ENCODE peak calls at places on chromosomes 5 and 9, in seven cellular contexts. J is A549, E is SK-N-SH, G is HCT116, B is K562, W is HepG2, M is GM12878. L is an unnamed sample.

GRCh38 chr5:96384353-96384752 is 48.7 kb downstream of the PCSK1 start:
- DNase-seq in J (peak; percentile 50), E (no peak), G (peak; percentile 51), B (no peak), W (peak; percentile 5), M (no peak), L (no peak)

GRCh38 chr9:135085830-135086546 is 1.5 kb upstream of the OLFM1 start:
- DNase-seq in J (peak; percentile 72), E (peak; percentile 92), G (peak; percentile 54), B (peak; percentile 79), W (peak; percentile 96), M (no peak), L (peak; percentile 91)

GRCh38 chr5:10461904-10462542 is 20.3 kb downstream of the ROPN1L start:
- DNase-seq in J (no peak), E (no peak), G (no peak), B (no peak), W (no peak), M (no peak), L (peak; percentile 60)

GRCh38 chr9:131418143-131419028 is 24.5 kb downstream of the PRRC2B start:
- DNase-seq in J (no peak), E (no peak), G (no peak), B (no peak), W (no peak), M (no peak), L (peak; percentile 66)

GRCh38 chr9:88198346-88198807 is 60.1 kb upstream of the SPATA31C2 start:
- DNase-seq in J (peak; percentile 46), E (no peak), G (no peak), B (no peak), W (no peak), M (no peak), L (no peak)

GRCh38 chr9:21153688-21154608 is 12.3 kb upstream of the IFNW1 start:
- DNase-seq in J (peak; percentile 28), E (peak; percentile 28), G (peak; percentile 51), B (no peak), W (no peak), M (no peak), L (peak; percentile 71)

GRCh38 chr5:62791059-62791458 is 212.4 kb downstream of the LRRC70 start:
- DNase-seq in J (peak; percentile 33), E (no peak), G (peak; percentile 7), B (no peak), W (peak; percentile 10), M (no peak), L (peak; percentile 47)

GRCh38 chr9:14203366-14204056 is 110.4 kb downstream of the NFIB start:
- DNase-seq in J (no peak), E (peak; percentile 22), G (no peak), B (no peak), W (no peak), M (no peak), L (no peak)

GRCh38 chr5:37835400-37835973 is 4.4 kb downstream of the GDNF start:
- DNase-seq in J (no peak), E (no peak), G (no peak), B (no peak), W (no peak), M (no peak), L (no peak)

GRCh38 chr5:143359869-143360268 is 43.6 kb downstream of the NR3C1 start:
- DNase-seq in J (no peak), E (no peak), G (no peak), B (no peak), W (no peak), M (no peak), L (no peak)
- H3K4me2 ChIP-seq in J (peak overlapping the region; percentile 84), E (no peak overlapping the region), G (no peak overlapping the region), B (no peak overlapping the region), W (no peak overlapping the region), M (peak overlapping the region; percentile 38), L (no peak overlapping the region)

GRCh38 chr9:90830051-90830450 is 28.4 kb downstream of the SYK start:
- DNase-seq in J (no peak), E (no peak), G (no peak), B (no peak), W (no peak), M (no peak), L (no peak)
- TF ChIP-seq CTCF in J (no peak), E (no peak), G (no peak), B (no peak), W (no peak), M (no peak), L (peak; percentile 35)

DNA sequence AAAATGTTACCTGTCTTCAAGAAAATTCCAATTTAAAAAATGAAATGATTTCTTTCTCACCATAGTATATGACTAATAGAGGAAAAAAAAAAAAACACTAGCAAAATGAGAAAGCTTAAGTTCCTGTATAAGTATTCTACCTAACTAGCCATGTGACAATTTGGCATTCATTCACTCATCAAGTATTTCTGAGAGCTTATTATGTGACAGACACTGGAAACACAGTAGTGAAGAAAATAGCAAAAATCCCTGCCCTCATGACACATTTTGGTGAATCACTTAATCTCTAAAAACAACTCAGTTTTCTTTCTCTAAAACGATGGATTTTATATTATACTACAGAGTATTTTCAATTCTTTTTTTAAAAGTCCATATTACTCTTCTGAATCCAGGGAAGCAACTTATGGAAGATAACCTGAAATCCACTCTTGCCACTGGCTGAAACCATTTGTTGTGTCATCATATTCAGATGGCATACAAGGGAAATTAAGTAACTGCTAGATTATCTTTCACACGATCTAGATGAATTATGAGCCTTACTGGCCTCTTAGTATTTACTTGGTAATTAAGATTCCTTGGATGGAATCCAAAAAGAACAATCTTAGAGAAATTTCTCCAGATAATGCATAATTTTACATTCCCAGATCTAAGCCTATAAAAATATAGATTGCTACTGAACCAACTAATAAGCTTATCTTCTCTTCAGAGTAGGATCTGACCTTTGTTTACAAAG is 5.5 kb downstream of the PTBP3 start:
- DNase-seq in J (no peak), E (no peak), G (no peak), B (no peak), W (no peak), M (no peak), L (no peak)
- TF ChIP-seq REST in J (no peak), E (no peak), G (no peak), B (no peak), W (no peak), M (no peak), L (no peak)

DNA sequence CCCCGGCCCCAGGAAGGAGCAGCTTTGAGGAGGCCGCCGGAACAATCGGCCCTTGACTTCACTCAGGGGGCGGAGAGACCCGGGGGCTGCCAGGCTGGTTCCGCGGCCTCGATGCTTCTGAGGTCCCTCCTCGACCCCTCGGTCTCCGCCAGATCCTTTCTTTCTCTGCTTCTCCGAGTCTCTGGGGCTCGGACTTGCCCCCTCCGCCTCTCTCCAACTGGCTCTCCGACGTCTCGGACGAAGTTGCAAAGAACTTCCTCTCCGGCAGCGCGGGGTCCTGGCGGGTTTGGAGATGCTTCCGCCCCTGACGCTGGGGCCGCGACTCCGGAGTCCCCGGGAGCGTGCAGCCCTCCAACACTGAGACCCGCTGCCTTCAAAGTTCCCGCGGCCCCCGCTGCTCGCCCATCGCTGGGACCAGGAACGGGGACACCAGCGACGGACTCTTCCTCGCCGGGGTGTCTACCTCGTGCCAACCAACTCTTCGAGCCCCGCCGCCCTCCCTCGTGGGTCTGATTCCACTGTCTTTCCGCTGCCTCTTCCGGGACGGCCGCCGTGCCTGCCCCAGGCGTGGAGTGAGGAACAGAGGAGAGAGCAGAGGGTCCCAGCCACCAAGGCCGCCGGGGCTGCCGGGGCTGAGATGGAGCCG is 7.0 kb downstream of the PAX5 start:
- DNase-seq in J (no peak), E (no peak), G (no peak), B (no peak), W (no peak), M (no peak), L (peak; percentile 58)
- H3K4me2 ChIP-seq in J (peak overlapping the region; percentile 96), E (peak overlapping the region; percentile 87), G (peak overlapping the region; percentile 89), B (peak overlapping the region; percentile 25), W (peak overlapping the region; percentile 56), M (peak overlapping the region; percentile 77), L (peak overlapping the region; percentile 93)

DNA sequence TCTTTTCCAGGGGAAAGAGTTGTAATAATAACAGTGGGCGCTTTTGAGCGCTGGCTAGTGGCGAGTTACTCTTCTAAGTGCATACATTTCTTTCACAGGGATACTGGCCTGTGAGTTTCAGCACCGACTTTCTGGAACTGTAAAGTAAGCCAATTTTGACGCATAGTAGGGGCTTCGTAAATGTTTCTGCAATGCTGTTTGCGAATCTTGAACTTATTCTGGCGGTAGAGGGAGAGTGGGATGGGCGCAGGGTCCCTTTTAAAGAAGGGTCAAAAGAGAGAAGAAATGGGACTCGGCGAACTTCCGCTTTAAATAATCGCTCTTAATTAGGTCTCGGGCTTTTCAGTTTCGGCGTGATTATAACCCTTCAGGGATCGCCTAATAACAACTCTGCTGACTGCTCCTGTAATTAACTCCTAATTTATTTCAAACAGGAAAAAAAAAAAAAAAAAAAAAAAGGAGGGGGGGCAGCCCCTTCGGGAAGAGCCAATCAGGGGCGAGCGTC is 351 bp upstream of the MSX2 start:
- DNase-seq in J (peak; percentile 23), E (peak; percentile 55), G (peak; percentile 59), B (no peak), W (no peak), M (no peak), L (peak; percentile 40)
- TF ChIP-seq CTCF in J (no peak), E (no peak), G (no peak), B (no peak), W (no peak), M (no peak), L (no peak)

GRCh38 chr9:15642369-15642962 is 89.6 kb downstream of the CCDC171 start:
- DNase-seq in J (peak; percentile 47), E (peak; percentile 33), G (peak; percentile 43), B (no peak), W (peak; percentile 50), M (no peak), L (peak; percentile 62)
- TF ChIP-seq REST in J (no peak), E (no peak), G (no peak), B (no peak), W (no peak), M (no peak), L (no peak)

L was measured in GM23338.